ENCODE peak calls at places on chromosome 5, in nine cellular contexts. One of them, this sample, is unnamed.
A peak's percentile ranks its signal among the peaks of the same experiment; 100 is the strongest.

GRCh38 chr5:100520348-100520747 is 14.8 kb upstream of the FAM174A start:
- DNase-seq in vagina: no peak
- DNase-seq in lung: no peak
- DNase-seq in lower leg skin: no peak
- DNase-seq in AG04450: no peak
- DNase-seq in heart right ventricle: no peak
- DNase-seq in WTC11: peak; percentile 69
- DNase-seq in glutamatergic neuron: no peak
- DNase-seq in neural crest cell: no peak
- DNase-seq in this sample: no peak

GRCh38 chr5:81165493-81166119 is 67.5 kb upstream of the CKMT2 start:
- DNase-seq in vagina: no peak
- DNase-seq in lung: peak; percentile 59
- DNase-seq in lower leg skin: no peak
- DNase-seq in AG04450: peak; percentile 29
- DNase-seq in heart right ventricle: peak; percentile 69
- DNase-seq in WTC11: peak; percentile 80
- DNase-seq in glutamatergic neuron: peak; percentile 79
- DNase-seq in neural crest cell: peak; percentile 54
- DNase-seq in this sample: no peak

GRCh38 chr5:65462139-65462705 is 19.5 kb downstream of the ADAMTS6 start:
- DNase-seq in vagina: no peak
- DNase-seq in lung: no peak
- DNase-seq in lower leg skin: no peak
- DNase-seq in AG04450: no peak
- DNase-seq in heart right ventricle: no peak
- DNase-seq in WTC11: no peak
- DNase-seq in glutamatergic neuron: no peak
- DNase-seq in neural crest cell: no peak
- DNase-seq in this sample: no peak

GRCh38 chr5:54774281-54775171 is 210.9 kb downstream of the ESM1 start:
- DNase-seq in vagina: no peak
- DNase-seq in lung: peak; percentile 45
- DNase-seq in lower leg skin: peak; percentile 93
- DNase-seq in AG04450: no peak
- DNase-seq in heart right ventricle: peak; percentile 66
- DNase-seq in WTC11: no peak
- DNase-seq in glutamatergic neuron: peak; percentile 18
- DNase-seq in neural crest cell: no peak
- DNase-seq in this sample: no peak

GRCh38 chr5:76766746-76767145 is 50.8 kb downstream of the F2R start:
- DNase-seq in vagina: no peak
- DNase-seq in lung: no peak
- DNase-seq in lower leg skin: no peak
- DNase-seq in AG04450: no peak
- DNase-seq in heart right ventricle: no peak
- DNase-seq in WTC11: no peak
- DNase-seq in glutamatergic neuron: no peak
- DNase-seq in neural crest cell: no peak
- DNase-seq in this sample: no peak

GRCh38 chr5:136027316-136027715 is 1.5 kb upstream of the TGFBI start:
- DNase-seq in vagina: no peak
- DNase-seq in lung: no peak
- DNase-seq in lower leg skin: peak; percentile 66
- DNase-seq in AG04450: no peak
- DNase-seq in heart right ventricle: no peak
- DNase-seq in WTC11: no peak
- DNase-seq in glutamatergic neuron: no peak
- DNase-seq in neural crest cell: no peak
- DNase-seq in this sample: no peak

GRCh38 chr5:14676320-14676719 is 11.8 kb downstream of the OTULIN start:
- DNase-seq in vagina: no peak
- DNase-seq in lung: no peak
- DNase-seq in lower leg skin: no peak
- DNase-seq in AG04450: no peak
- DNase-seq in heart right ventricle: no peak
- DNase-seq in WTC11: no peak
- DNase-seq in glutamatergic neuron: no peak
- DNase-seq in neural crest cell: no peak
- DNase-seq in this sample: peak; percentile 71

GRCh38 chr5:142626056-142626455 is 59.8 kb downstream of the FGF1 start:
- DNase-seq in vagina: no peak
- DNase-seq in lung: no peak
- DNase-seq in lower leg skin: no peak
- DNase-seq in AG04450: no peak
- DNase-seq in heart right ventricle: no peak
- DNase-seq in WTC11: no peak
- DNase-seq in glutamatergic neuron: no peak
- DNase-seq in neural crest cell: no peak
- DNase-seq in this sample: no peak

GRCh38 chr5:43041131-43041668 is 1.1 kb upstream of the ANXA2R start:
- DNase-seq in vagina: no peak
- DNase-seq in lung: peak; percentile 38
- DNase-seq in lower leg skin: peak; percentile 88
- DNase-seq in AG04450: no peak
- DNase-seq in heart right ventricle: peak; percentile 60
- DNase-seq in WTC11: no peak
- DNase-seq in glutamatergic neuron: no peak
- DNase-seq in neural crest cell: no peak
- DNase-seq in this sample: no peak

GRCh38 chr5:31935702-31936347 is 238.3 kb downstream of the GOLPH3 start:
- DNase-seq in vagina: no peak
- DNase-seq in lung: peak; percentile 51
- DNase-seq in lower leg skin: no peak
- DNase-seq in AG04450: no peak
- DNase-seq in heart right ventricle: no peak
- DNase-seq in WTC11: no peak
- DNase-seq in glutamatergic neuron: no peak
- DNase-seq in neural crest cell: no peak
- DNase-seq in this sample: no peak

GRCh38 chr5:164289526-164289925 is 784.1 kb downstream of the MAT2B start:
- DNase-seq in vagina: no peak
- DNase-seq in lung: no peak
- DNase-seq in lower leg skin: no peak
- DNase-seq in AG04450: no peak
- DNase-seq in heart right ventricle: no peak
- DNase-seq in WTC11: no peak
- DNase-seq in glutamatergic neuron: no peak
- DNase-seq in neural crest cell: no peak
- DNase-seq in this sample: no peak

GRCh38 chr5:89338935-89339334 is 456.0 kb upstream of the MEF2C start:
- DNase-seq in vagina: no peak
- DNase-seq in lung: no peak
- DNase-seq in lower leg skin: no peak
- DNase-seq in AG04450: no peak
- DNase-seq in heart right ventricle: no peak
- DNase-seq in WTC11: no peak
- DNase-seq in glutamatergic neuron: no peak
- DNase-seq in neural crest cell: no peak
- DNase-seq in this sample: no peak

GRCh38 chr5:76303917-76304316 is 99.2 kb upstream of the IQGAP2 start:
- DNase-seq in vagina: no peak
- DNase-seq in lung: no peak
- DNase-seq in lower leg skin: no peak
- DNase-seq in AG04450: no peak
- DNase-seq in heart right ventricle: no peak
- DNase-seq in WTC11: no peak
- DNase-seq in glutamatergic neuron: no peak
- DNase-seq in neural crest cell: no peak
- DNase-seq in this sample: no peak

GRCh38 chr5:53923969-53924876 is 363.8 kb downstream of the NDUFS4 start:
- DNase-seq in vagina: no peak
- DNase-seq in lung: no peak
- DNase-seq in lower leg skin: no peak
- DNase-seq in AG04450: no peak
- DNase-seq in heart right ventricle: no peak
- DNase-seq in WTC11: no peak
- DNase-seq in glutamatergic neuron: no peak
- DNase-seq in neural crest cell: no peak
- DNase-seq in this sample: no peak

GRCh38 chr5:66818935-66819328 is 222.7 kb downstream of the MAST4 start:
- DNase-seq in vagina: no peak
- DNase-seq in lung: no peak
- DNase-seq in lower leg skin: no peak
- DNase-seq in AG04450: no peak
- DNase-seq in heart right ventricle: peak; percentile 34
- DNase-seq in WTC11: no peak
- DNase-seq in glutamatergic neuron: no peak
- DNase-seq in neural crest cell: no peak
- DNase-seq in this sample: no peak

GRCh38 chr5:76014005-76014404 is 69.2 kb upstream of the SV2C start:
- DNase-seq in vagina: no peak
- DNase-seq in lung: no peak
- DNase-seq in lower leg skin: no peak
- DNase-seq in AG04450: no peak
- DNase-seq in heart right ventricle: no peak
- DNase-seq in WTC11: no peak
- DNase-seq in glutamatergic neuron: no peak
- DNase-seq in neural crest cell: no peak
- DNase-seq in this sample: no peak

GRCh38 chr5:96529559-96529958 is 96.5 kb upstream of the PCSK1 start:
- DNase-seq in vagina: no peak
- DNase-seq in lung: no peak
- DNase-seq in lower leg skin: no peak
- DNase-seq in AG04450: no peak
- DNase-seq in heart right ventricle: no peak
- DNase-seq in WTC11: no peak
- DNase-seq in glutamatergic neuron: no peak
- DNase-seq in neural crest cell: no peak
- DNase-seq in this sample: no peak

GRCh38 chr5:80238078-80238477 is 17.8 kb downstream of the SERINC5 start:
- DNase-seq in vagina: no peak
- DNase-seq in lung: no peak
- DNase-seq in lower leg skin: no peak
- DNase-seq in AG04450: no peak
- DNase-seq in heart right ventricle: no peak
- DNase-seq in WTC11: no peak
- DNase-seq in glutamatergic neuron: no peak
- DNase-seq in neural crest cell: no peak
- DNase-seq in this sample: no peak

GRCh38 chr5:142246263-142246662 is 78.6 kb downstream of the SPRY4 start:
- DNase-seq in vagina: no peak
- DNase-seq in lung: no peak
- DNase-seq in lower leg skin: no peak
- DNase-seq in AG04450: peak; percentile 20
- DNase-seq in heart right ventricle: no peak
- DNase-seq in WTC11: no peak
- DNase-seq in glutamatergic neuron: no peak
- DNase-seq in neural crest cell: no peak
- DNase-seq in this sample: no peak

GRCh38 chr5:6439588-6440550 is 8.8 kb upstream of the UBE2QL1 start:
- DNase-seq in vagina: no peak
- DNase-seq in lung: no peak
- DNase-seq in lower leg skin: no peak
- DNase-seq in AG04450: no peak
- DNase-seq in heart right ventricle: no peak
- DNase-seq in WTC11: no peak
- DNase-seq in glutamatergic neuron: no peak
- DNase-seq in neural crest cell: no peak
- DNase-seq in this sample: no peak

GRCh38 chr5:91885291-91886265 is 502.5 kb upstream of the ARRDC3 start:
- DNase-seq in vagina: no peak
- DNase-seq in lung: no peak
- DNase-seq in lower leg skin: no peak
- DNase-seq in AG04450: no peak
- DNase-seq in heart right ventricle: no peak
- DNase-seq in WTC11: no peak
- DNase-seq in glutamatergic neuron: peak; percentile 17
- DNase-seq in neural crest cell: no peak
- DNase-seq in this sample: no peak

GRCh38 chr5:139092741-139093140 is 105.4 kb downstream of the SIL1 start:
- DNase-seq in vagina: no peak
- DNase-seq in lung: no peak
- DNase-seq in lower leg skin: no peak
- DNase-seq in AG04450: no peak
- DNase-seq in heart right ventricle: no peak
- DNase-seq in WTC11: no peak
- DNase-seq in glutamatergic neuron: no peak
- DNase-seq in neural crest cell: no peak
- DNase-seq in this sample: no peak

GRCh38 chr5:112948455-112948854 is 26.4 kb upstream of the REEP5 start:
- DNase-seq in vagina: no peak
- DNase-seq in lung: no peak
- DNase-seq in lower leg skin: no peak
- DNase-seq in AG04450: no peak
- DNase-seq in heart right ventricle: no peak
- DNase-seq in WTC11: no peak
- DNase-seq in glutamatergic neuron: no peak
- DNase-seq in neural crest cell: no peak
- DNase-seq in this sample: no peak
- TF ChIP-seq CTCF in vagina: no peak
- TF ChIP-seq CTCF in lung: no peak
- TF ChIP-seq CTCF in lower leg skin: no peak
- TF ChIP-seq CTCF in AG04450: no peak
- TF ChIP-seq CTCF in heart right ventricle: no peak
- TF ChIP-seq CTCF in WTC11: no peak
- TF ChIP-seq CTCF in glutamatergic neuron: no peak
- TF ChIP-seq CTCF in neural crest cell: no peak
- TF ChIP-seq CTCF in this sample: no peak

GRCh38 chr5:73437126-73438047 is 11.2 kb downstream of the FOXD1 start:
- DNase-seq in vagina: no peak
- DNase-seq in lung: no peak
- DNase-seq in lower leg skin: no peak
- DNase-seq in AG04450: no peak
- DNase-seq in heart right ventricle: no peak
- DNase-seq in WTC11: peak; percentile 82
- DNase-seq in glutamatergic neuron: peak; percentile 72
- DNase-seq in neural crest cell: peak; percentile 45
- DNase-seq in this sample: peak; percentile 90
- TF ChIP-seq CTCF in vagina: no peak
- TF ChIP-seq CTCF in lung: no peak
- TF ChIP-seq CTCF in lower leg skin: no peak
- TF ChIP-seq CTCF in AG04450: peak; percentile 45
- TF ChIP-seq CTCF in heart right ventricle: no peak
- TF ChIP-seq CTCF in WTC11: no peak
- TF ChIP-seq CTCF in glutamatergic neuron: peak; percentile 45
- TF ChIP-seq CTCF in neural crest cell: peak; percentile 57
- TF ChIP-seq CTCF in this sample: peak; percentile 77

DNA sequence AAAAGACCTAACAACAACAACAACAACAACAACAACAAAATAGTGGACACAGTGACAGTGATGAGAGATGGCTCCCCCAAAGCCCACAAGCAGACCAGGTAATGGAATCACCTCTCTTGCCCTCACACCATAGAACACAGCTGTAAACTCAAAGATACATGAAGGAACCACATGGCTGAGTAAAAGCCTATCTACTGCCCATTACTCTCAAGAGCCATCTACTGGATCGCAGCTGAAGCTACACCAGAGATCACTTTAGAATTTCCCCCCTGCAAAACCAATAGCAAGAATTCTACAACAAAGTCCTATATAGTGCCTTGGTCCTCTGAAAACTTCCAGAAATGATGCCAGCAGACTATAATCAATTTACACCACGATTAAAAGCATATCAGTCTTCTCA is 1537.6 kb upstream of the CDH9 start:
- DNase-seq in vagina: no peak
- DNase-seq in lung: no peak
- DNase-seq in lower leg skin: no peak
- DNase-seq in AG04450: no peak
- DNase-seq in heart right ventricle: no peak
- DNase-seq in WTC11: no peak
- DNase-seq in glutamatergic neuron: no peak
- DNase-seq in neural crest cell: no peak
- DNase-seq in this sample: no peak
- TF ChIP-seq CTCF in vagina: no peak
- TF ChIP-seq CTCF in lung: no peak
- TF ChIP-seq CTCF in lower leg skin: no peak
- TF ChIP-seq CTCF in AG04450: no peak
- TF ChIP-seq CTCF in heart right ventricle: no peak
- TF ChIP-seq CTCF in WTC11: no peak
- TF ChIP-seq CTCF in glutamatergic neuron: peak; percentile 15
- TF ChIP-seq CTCF in neural crest cell: peak; percentile 47
- TF ChIP-seq CTCF in this sample: peak; percentile 42

GRCh38 chr5:74761241-74761640 is 5.7 kb downstream of the GFM2 start:
- DNase-seq in vagina: no peak
- DNase-seq in lung: no peak
- DNase-seq in lower leg skin: no peak
- DNase-seq in AG04450: no peak
- DNase-seq in heart right ventricle: no peak
- DNase-seq in WTC11: no peak
- DNase-seq in glutamatergic neuron: no peak
- DNase-seq in neural crest cell: no peak
- DNase-seq in this sample: no peak
- TF ChIP-seq CTCF in vagina: no peak
- TF ChIP-seq CTCF in lung: no peak
- TF ChIP-seq CTCF in lower leg skin: no peak
- TF ChIP-seq CTCF in AG04450: no peak
- TF ChIP-seq CTCF in heart right ventricle: no peak
- TF ChIP-seq CTCF in WTC11: no peak
- TF ChIP-seq CTCF in glutamatergic neuron: no peak
- TF ChIP-seq CTCF in neural crest cell: no peak
- TF ChIP-seq CTCF in this sample: no peak